ENCODE peak calls at places on chromosomes 2 and 18, in ten cellular contexts. One of them, this sample, is unnamed.

GRCh38 chr2:10356459-10356851 is 53.8 kb downstream of the HPCAL1 start:
- DNase-seq in gastrocnemius medialis: no peak
- DNase-seq in thoracic aorta: no peak
- DNase-seq in uterus: no peak
- DNase-seq in Peyer's patch: no peak
- DNase-seq in GM23338: no peak
- DNase-seq in AG10803: no peak
- DNase-seq in psoas muscle: no peak
- DNase-seq in A549: no peak
- DNase-seq in RWPE2: no peak
- DNase-seq in this sample: no peak

GRCh38 chr2:159748089-159748488 is 35.8 kb downstream of the MARCHF7 start:
- DNase-seq in gastrocnemius medialis: no peak
- DNase-seq in thoracic aorta: no peak
- DNase-seq in uterus: no peak
- DNase-seq in Peyer's patch: no peak
- DNase-seq in GM23338: no peak
- DNase-seq in AG10803: no peak
- DNase-seq in psoas muscle: no peak
- DNase-seq in A549: no peak
- DNase-seq in RWPE2: no peak
- DNase-seq in this sample: no peak

GRCh38 chr2:174546519-174547506 is 50.8 kb downstream of the WIPF1 start:
- DNase-seq in gastrocnemius medialis: no peak
- DNase-seq in thoracic aorta: no peak
- DNase-seq in uterus: no peak
- DNase-seq in Peyer's patch: no peak
- DNase-seq in GM23338: peak; percentile 82
- DNase-seq in AG10803: peak; percentile 39
- DNase-seq in psoas muscle: no peak
- DNase-seq in A549: peak; percentile 50
- DNase-seq in RWPE2: no peak
- DNase-seq in this sample: peak; percentile 7

GRCh38 chr2:33496150-33496549 is 19.7 kb downstream of the RASGRP3 start:
- DNase-seq in gastrocnemius medialis: no peak
- DNase-seq in thoracic aorta: no peak
- DNase-seq in uterus: no peak
- DNase-seq in Peyer's patch: no peak
- DNase-seq in GM23338: no peak
- DNase-seq in AG10803: peak; percentile 84
- DNase-seq in psoas muscle: no peak
- DNase-seq in A549: no peak
- DNase-seq in RWPE2: no peak
- DNase-seq in this sample: peak; percentile 51

GRCh38 chr2:138274421-138275291 is 226.9 kb upstream of the SPOPL start:
- DNase-seq in gastrocnemius medialis: no peak
- DNase-seq in thoracic aorta: no peak
- DNase-seq in uterus: no peak
- DNase-seq in Peyer's patch: no peak
- DNase-seq in GM23338: no peak
- DNase-seq in AG10803: peak; percentile 36
- DNase-seq in psoas muscle: no peak
- DNase-seq in A549: peak; percentile 41
- DNase-seq in RWPE2: peak; percentile 43
- DNase-seq in this sample: no peak

GRCh38 chr2:176555112-176555511 is 285.9 kb downstream of the MTX2 start:
- DNase-seq in gastrocnemius medialis: no peak
- DNase-seq in thoracic aorta: no peak
- DNase-seq in uterus: no peak
- DNase-seq in Peyer's patch: no peak
- DNase-seq in GM23338: no peak
- DNase-seq in AG10803: no peak
- DNase-seq in psoas muscle: no peak
- DNase-seq in A549: no peak
- DNase-seq in RWPE2: no peak
- DNase-seq in this sample: no peak

GRCh38 chr2:27681844-27682243 is 18.2 kb downstream of the SLC4A1AP start:
- DNase-seq in gastrocnemius medialis: no peak
- DNase-seq in thoracic aorta: no peak
- DNase-seq in uterus: no peak
- DNase-seq in Peyer's patch: no peak
- DNase-seq in GM23338: no peak
- DNase-seq in AG10803: peak; percentile 68
- DNase-seq in psoas muscle: no peak
- DNase-seq in A549: peak; percentile 41
- DNase-seq in RWPE2: no peak
- DNase-seq in this sample: peak; percentile 18

GRCh38 chr2:100460904-100461303 is 9.4 kb upstream of the NMS start:
- DNase-seq in gastrocnemius medialis: no peak
- DNase-seq in thoracic aorta: no peak
- DNase-seq in uterus: no peak
- DNase-seq in Peyer's patch: no peak
- DNase-seq in GM23338: no peak
- DNase-seq in AG10803: no peak
- DNase-seq in psoas muscle: no peak
- DNase-seq in A549: no peak
- DNase-seq in RWPE2: no peak
- DNase-seq in this sample: no peak

GRCh38 chr18:34084635-34085034 is 140.1 kb downstream of the NOL4 start:
- DNase-seq in gastrocnemius medialis: no peak
- DNase-seq in thoracic aorta: no peak
- DNase-seq in uterus: no peak
- DNase-seq in Peyer's patch: no peak
- DNase-seq in GM23338: no peak
- DNase-seq in AG10803: no peak
- DNase-seq in psoas muscle: no peak
- DNase-seq in A549: no peak
- DNase-seq in RWPE2: no peak
- DNase-seq in this sample: no peak

GRCh38 chr2:185174353-185174752 is 564.3 kb upstream of the FSIP2 start:
- DNase-seq in gastrocnemius medialis: no peak
- DNase-seq in thoracic aorta: no peak
- DNase-seq in uterus: no peak
- DNase-seq in Peyer's patch: no peak
- DNase-seq in GM23338: no peak
- DNase-seq in AG10803: no peak
- DNase-seq in psoas muscle: no peak
- DNase-seq in A549: no peak
- DNase-seq in RWPE2: no peak
- DNase-seq in this sample: no peak

GRCh38 chr2:184938221-184938985 is 340.1 kb downstream of the ZNF804A start:
- DNase-seq in gastrocnemius medialis: no peak
- DNase-seq in thoracic aorta: no peak
- DNase-seq in uterus: no peak
- DNase-seq in Peyer's patch: no peak
- DNase-seq in GM23338: peak; percentile 8
- DNase-seq in AG10803: no peak
- DNase-seq in psoas muscle: no peak
- DNase-seq in A549: no peak
- DNase-seq in RWPE2: no peak
- DNase-seq in this sample: no peak

GRCh38 chr18:11183621-11184020 is 34.3 kb upstream of the PIEZO2 start:
- DNase-seq in gastrocnemius medialis: no peak
- DNase-seq in thoracic aorta: no peak
- DNase-seq in uterus: no peak
- DNase-seq in Peyer's patch: no peak
- DNase-seq in GM23338: no peak
- DNase-seq in AG10803: no peak
- DNase-seq in psoas muscle: no peak
- DNase-seq in A549: no peak
- DNase-seq in RWPE2: no peak
- DNase-seq in this sample: no peak

GRCh38 chr2:231364961-231365810 is 30.3 kb upstream of the B3GNT7 start:
- DNase-seq in gastrocnemius medialis: no peak
- DNase-seq in thoracic aorta: no peak
- DNase-seq in uterus: no peak
- DNase-seq in Peyer's patch: peak; percentile 65
- DNase-seq in GM23338: no peak
- DNase-seq in AG10803: peak; percentile 72
- DNase-seq in psoas muscle: no peak
- DNase-seq in A549: peak; percentile 89
- DNase-seq in RWPE2: peak; percentile 54
- DNase-seq in this sample: peak; percentile 18

GRCh38 chr2:47697000-47697601 is 85.8 kb upstream of the MSH6 start:
- DNase-seq in gastrocnemius medialis: no peak
- DNase-seq in thoracic aorta: no peak
- DNase-seq in uterus: no peak
- DNase-seq in Peyer's patch: no peak
- DNase-seq in GM23338: no peak
- DNase-seq in AG10803: no peak
- DNase-seq in psoas muscle: no peak
- DNase-seq in A549: no peak
- DNase-seq in RWPE2: no peak
- DNase-seq in this sample: no peak

GRCh38 chr18:2961828-2962227 is 51.1 kb downstream of the LPIN2 start:
- DNase-seq in gastrocnemius medialis: no peak
- DNase-seq in thoracic aorta: no peak
- DNase-seq in uterus: no peak
- DNase-seq in Peyer's patch: no peak
- DNase-seq in GM23338: no peak
- DNase-seq in AG10803: peak; percentile 62
- DNase-seq in psoas muscle: no peak
- DNase-seq in A549: no peak
- DNase-seq in RWPE2: no peak
- DNase-seq in this sample: no peak

GRCh38 chr2:215773728-215774127 is 239.6 kb downstream of the MREG start:
- DNase-seq in gastrocnemius medialis: no peak
- DNase-seq in thoracic aorta: peak; percentile 42
- DNase-seq in uterus: no peak
- DNase-seq in Peyer's patch: no peak
- DNase-seq in GM23338: no peak
- DNase-seq in AG10803: peak; percentile 98
- DNase-seq in psoas muscle: no peak
- DNase-seq in A549: peak; percentile 57
- DNase-seq in RWPE2: no peak
- DNase-seq in this sample: peak; percentile 95

GRCh38 chr18:23137093-23137640 is 1.9 kb downstream of the CABLES1 start:
- DNase-seq in gastrocnemius medialis: no peak
- DNase-seq in thoracic aorta: no peak
- DNase-seq in uterus: no peak
- DNase-seq in Peyer's patch: no peak
- DNase-seq in GM23338: peak; percentile 54
- DNase-seq in AG10803: no peak
- DNase-seq in psoas muscle: no peak
- DNase-seq in A549: no peak
- DNase-seq in RWPE2: no peak
- DNase-seq in this sample: no peak

GRCh38 chr2:39867268-39867667 is 88.2 kb upstream of the THUMPD2 start:
- DNase-seq in gastrocnemius medialis: no peak
- DNase-seq in thoracic aorta: no peak
- DNase-seq in uterus: no peak
- DNase-seq in Peyer's patch: no peak
- DNase-seq in GM23338: no peak
- DNase-seq in AG10803: no peak
- DNase-seq in psoas muscle: no peak
- DNase-seq in A549: no peak
- DNase-seq in RWPE2: no peak
- DNase-seq in this sample: no peak
- H3K4me3 ChIP-seq in gastrocnemius medialis: no peak overlapping the region
- H3K4me3 ChIP-seq in thoracic aorta: no peak overlapping the region
- H3K4me3 ChIP-seq in uterus: no peak overlapping the region
- H3K4me3 ChIP-seq in Peyer's patch: no peak overlapping the region
- H3K4me3 ChIP-seq in GM23338: no peak overlapping the region
- H3K4me3 ChIP-seq in AG10803: no peak overlapping the region
- H3K4me3 ChIP-seq in psoas muscle: no peak overlapping the region
- H3K4me3 ChIP-seq in A549: no peak overlapping the region
- H3K4me3 ChIP-seq in RWPE2: no peak overlapping the region
- H3K4me3 ChIP-seq in this sample: no peak overlapping the region

GRCh38 chr18:6382968-6383367 is 31.7 kb downstream of the L3MBTL4 start:
- DNase-seq in gastrocnemius medialis: no peak
- DNase-seq in thoracic aorta: no peak
- DNase-seq in uterus: no peak
- DNase-seq in Peyer's patch: no peak
- DNase-seq in GM23338: peak; percentile 54
- DNase-seq in AG10803: no peak
- DNase-seq in psoas muscle: no peak
- DNase-seq in A549: no peak
- DNase-seq in RWPE2: no peak
- DNase-seq in this sample: no peak
- TF ChIP-seq CTCF in gastrocnemius medialis: no peak
- TF ChIP-seq CTCF in thoracic aorta: no peak
- TF ChIP-seq CTCF in uterus: no peak
- TF ChIP-seq CTCF in Peyer's patch: no peak
- TF ChIP-seq CTCF in GM23338: no peak
- TF ChIP-seq CTCF in AG10803: no peak
- TF ChIP-seq CTCF in psoas muscle: no peak
- TF ChIP-seq CTCF in A549: no peak
- TF ChIP-seq CTCF in RWPE2: no peak
- TF ChIP-seq CTCF in this sample: no peak

GRCh38 chr2:112055110-112055832 is at the start of gene TMEM87B:
- DNase-seq in gastrocnemius medialis: peak; percentile 97
- DNase-seq in thoracic aorta: peak; percentile 95
- DNase-seq in uterus: peak; percentile 98
- DNase-seq in Peyer's patch: peak; percentile 100
- DNase-seq in GM23338: peak; percentile 97
- DNase-seq in AG10803: peak; percentile 98
- DNase-seq in psoas muscle: peak; percentile 99
- DNase-seq in A549: peak; percentile 97
- DNase-seq in RWPE2: peak; percentile 96
- DNase-seq in this sample: peak; percentile 92
- H3K4me3 ChIP-seq in gastrocnemius medialis: peak within 1 kb of the TSS; percentile 85
- H3K4me3 ChIP-seq in thoracic aorta: peak within 1 kb of the TSS; percentile 91
- H3K4me3 ChIP-seq in uterus: peak within 1 kb of the TSS; percentile 63
- H3K4me3 ChIP-seq in Peyer's patch: peak within 1 kb of the TSS; percentile 75
- H3K4me3 ChIP-seq in GM23338: peak within 1 kb of the TSS; percentile 96
- H3K4me3 ChIP-seq in AG10803: peak within 1 kb of the TSS; percentile 90
- H3K4me3 ChIP-seq in psoas muscle: peak within 1 kb of the TSS; percentile 74
- H3K4me3 ChIP-seq in A549: peak within 1 kb of the TSS; percentile 73
- H3K4me3 ChIP-seq in RWPE2: peak within 1 kb of the TSS; percentile 57
- H3K4me3 ChIP-seq in this sample: peak within 1 kb of the TSS; percentile 95

DNA sequence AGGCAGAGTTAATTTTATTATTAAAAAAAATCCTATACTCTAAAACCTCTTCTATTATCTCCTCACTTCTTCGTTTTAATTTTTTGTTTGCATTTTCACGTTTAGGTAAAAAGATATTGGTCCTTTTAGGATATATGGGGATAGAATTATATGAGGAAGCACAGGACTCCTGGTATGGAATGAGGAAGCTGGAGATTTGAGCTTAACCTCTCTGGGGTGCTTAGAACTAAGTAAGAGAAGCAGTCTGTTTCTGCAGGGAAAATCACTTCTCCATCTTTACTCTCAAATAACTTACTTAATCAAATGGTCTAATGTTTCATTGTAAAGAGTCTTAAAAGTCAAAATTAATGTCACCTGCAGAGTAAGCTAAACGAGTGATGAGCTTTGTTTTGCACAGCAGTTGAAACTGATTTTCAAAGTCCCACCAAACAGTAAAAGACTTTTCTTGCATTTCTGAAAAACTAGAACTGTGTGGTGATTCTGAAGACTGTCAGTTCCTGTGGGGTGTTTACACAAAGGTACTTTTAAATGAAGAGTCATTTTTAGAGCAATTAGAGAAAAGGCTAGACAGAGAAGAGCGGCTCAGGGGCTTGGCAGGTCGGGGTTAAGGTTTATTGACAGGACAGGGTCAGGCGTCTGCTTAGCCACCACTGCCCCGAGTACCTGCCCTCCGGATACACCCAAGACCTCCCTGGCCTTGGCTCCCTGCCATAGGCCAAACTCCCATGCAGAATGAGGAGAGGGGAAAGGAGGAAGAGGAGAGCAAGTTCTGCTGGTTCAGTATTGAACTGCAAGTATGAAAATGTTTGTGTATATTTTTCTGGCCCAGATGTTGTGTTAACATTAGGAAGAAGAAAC is 21.6 kb downstream of the METAP1D start:
- DNase-seq in gastrocnemius medialis: no peak
- DNase-seq in thoracic aorta: no peak
- DNase-seq in uterus: no peak
- DNase-seq in Peyer's patch: no peak
- DNase-seq in GM23338: peak; percentile 39
- DNase-seq in AG10803: no peak
- DNase-seq in psoas muscle: no peak
- DNase-seq in A549: peak; percentile 30
- DNase-seq in RWPE2: no peak
- DNase-seq in this sample: no peak
- TF ChIP-seq CTCF in gastrocnemius medialis: no peak
- TF ChIP-seq CTCF in thoracic aorta: no peak
- TF ChIP-seq CTCF in uterus: no peak
- TF ChIP-seq CTCF in Peyer's patch: no peak
- TF ChIP-seq CTCF in GM23338: no peak
- TF ChIP-seq CTCF in AG10803: no peak
- TF ChIP-seq CTCF in psoas muscle: no peak
- TF ChIP-seq CTCF in A549: no peak
- TF ChIP-seq CTCF in RWPE2: no peak
- TF ChIP-seq CTCF in this sample: no peak

This sample was measured in AG09309.